ENCODE peak calls at places on chromosomes 13 and 19, in nine cellular contexts. One of them, this sample, is unnamed.

GRCh38 chr13:25963681-25964080 is 88.1 kb downstream of the SHISA2 start:
- DNase-seq in naive thymus-derived CD8-positive, alpha-beta T cell: no peak
- DNase-seq in NCI-H1417: no peak
- DNase-seq in fibroblast of lung: no peak
- DNase-seq in EL: peak
- DNase-seq in MV-4-11: no peak
- DNase-seq in activated naive CD4-positive, alpha-beta T cell treated with anti-CD3 and anti-CD28 coated beads, Interleukin-2, amount 50 U/mL, for 16 hours: no peak
- DNase-seq in cerebellar nuclear complex: no peak
- DNase-seq in GM03348: no peak
- DNase-seq in this sample: peak

GRCh38 chr13:96011291-96011875 is 41.8 kb downstream of the UGGT2 start:
- DNase-seq in naive thymus-derived CD8-positive, alpha-beta T cell: no peak
- DNase-seq in NCI-H1417: no peak
- DNase-seq in fibroblast of lung: peak
- DNase-seq in EL: peak
- DNase-seq in MV-4-11: no peak
- DNase-seq in activated naive CD4-positive, alpha-beta T cell treated with anti-CD3 and anti-CD28 coated beads, Interleukin-2, amount 50 U/mL, for 16 hours: no peak
- DNase-seq in cerebellar nuclear complex: no peak
- DNase-seq in GM03348: peak
- DNase-seq in this sample: no peak

GRCh38 chr13:49772828-49773227 is 19.7 kb downstream of the KPNA3 start:
- DNase-seq in naive thymus-derived CD8-positive, alpha-beta T cell: no peak
- DNase-seq in NCI-H1417: no peak
- DNase-seq in fibroblast of lung: no peak
- DNase-seq in EL: no peak
- DNase-seq in MV-4-11: no peak
- DNase-seq in activated naive CD4-positive, alpha-beta T cell treated with anti-CD3 and anti-CD28 coated beads, Interleukin-2, amount 50 U/mL, for 16 hours: no peak
- DNase-seq in cerebellar nuclear complex: no peak
- DNase-seq in GM03348: no peak
- DNase-seq in this sample: no peak

GRCh38 chr19:40392894-40393517 is 3.0 kb upstream of the HIPK4 start:
- DNase-seq in naive thymus-derived CD8-positive, alpha-beta T cell: no peak
- DNase-seq in NCI-H1417: no peak
- DNase-seq in fibroblast of lung: no peak
- DNase-seq in EL: no peak
- DNase-seq in MV-4-11: no peak
- DNase-seq in activated naive CD4-positive, alpha-beta T cell treated with anti-CD3 and anti-CD28 coated beads, Interleukin-2, amount 50 U/mL, for 16 hours: no peak
- DNase-seq in cerebellar nuclear complex: no peak
- DNase-seq in GM03348: peak
- DNase-seq in this sample: peak

GRCh38 chr13:101397742-101398141 is 18.6 kb downstream of the NALCN start:
- DNase-seq in naive thymus-derived CD8-positive, alpha-beta T cell: no peak
- DNase-seq in NCI-H1417: no peak
- DNase-seq in fibroblast of lung: peak
- DNase-seq in EL: peak
- DNase-seq in MV-4-11: no peak
- DNase-seq in activated naive CD4-positive, alpha-beta T cell treated with anti-CD3 and anti-CD28 coated beads, Interleukin-2, amount 50 U/mL, for 16 hours: no peak
- DNase-seq in cerebellar nuclear complex: no peak
- DNase-seq in GM03348: peak
- DNase-seq in this sample: peak

GRCh38 chr19:17402982-17403855 is 2.2 kb downstream of the BST2 start:
- DNase-seq in naive thymus-derived CD8-positive, alpha-beta T cell: no peak
- DNase-seq in NCI-H1417: peak
- DNase-seq in fibroblast of lung: no peak
- DNase-seq in EL: peak
- DNase-seq in MV-4-11: no peak
- DNase-seq in activated naive CD4-positive, alpha-beta T cell treated with anti-CD3 and anti-CD28 coated beads, Interleukin-2, amount 50 U/mL, for 16 hours: peak
- DNase-seq in cerebellar nuclear complex: no peak
- DNase-seq in GM03348: peak
- DNase-seq in this sample: no peak

GRCh38 chr13:79782541-79783216 is 301.7 kb downstream of the NDFIP2 start:
- DNase-seq in naive thymus-derived CD8-positive, alpha-beta T cell: no peak
- DNase-seq in NCI-H1417: peak
- DNase-seq in fibroblast of lung: peak
- DNase-seq in EL: peak
- DNase-seq in MV-4-11: peak
- DNase-seq in activated naive CD4-positive, alpha-beta T cell treated with anti-CD3 and anti-CD28 coated beads, Interleukin-2, amount 50 U/mL, for 16 hours: no peak
- DNase-seq in cerebellar nuclear complex: no peak
- DNase-seq in GM03348: no peak
- DNase-seq in this sample: no peak

GRCh38 chr19:18809149-18809978 is 18.3 kb upstream of the COMP start:
- DNase-seq in naive thymus-derived CD8-positive, alpha-beta T cell: no peak
- DNase-seq in NCI-H1417: no peak
- DNase-seq in fibroblast of lung: peak
- DNase-seq in EL: peak
- DNase-seq in MV-4-11: peak
- DNase-seq in activated naive CD4-positive, alpha-beta T cell treated with anti-CD3 and anti-CD28 coated beads, Interleukin-2, amount 50 U/mL, for 16 hours: no peak
- DNase-seq in cerebellar nuclear complex: no peak
- DNase-seq in GM03348: peak
- DNase-seq in this sample: peak

GRCh38 chr13:47463726-47464125 is 537.3 kb downstream of the SUCLA2 start:
- DNase-seq in naive thymus-derived CD8-positive, alpha-beta T cell: no peak
- DNase-seq in NCI-H1417: no peak
- DNase-seq in fibroblast of lung: peak
- DNase-seq in EL: peak
- DNase-seq in MV-4-11: peak
- DNase-seq in activated naive CD4-positive, alpha-beta T cell treated with anti-CD3 and anti-CD28 coated beads, Interleukin-2, amount 50 U/mL, for 16 hours: no peak
- DNase-seq in cerebellar nuclear complex: no peak
- DNase-seq in GM03348: no peak
- DNase-seq in this sample: no peak

GRCh38 chr13:24068472-24068871 is 92.0 kb upstream of the SPATA13 start:
- DNase-seq in naive thymus-derived CD8-positive, alpha-beta T cell: no peak
- DNase-seq in NCI-H1417: no peak
- DNase-seq in fibroblast of lung: no peak
- DNase-seq in EL: peak
- DNase-seq in MV-4-11: no peak
- DNase-seq in activated naive CD4-positive, alpha-beta T cell treated with anti-CD3 and anti-CD28 coated beads, Interleukin-2, amount 50 U/mL, for 16 hours: no peak
- DNase-seq in cerebellar nuclear complex: no peak
- DNase-seq in GM03348: no peak
- DNase-seq in this sample: no peak

GRCh38 chr19:8304841-8305621 is 3.1 kb downstream of the CD320 start:
- DNase-seq in naive thymus-derived CD8-positive, alpha-beta T cell: no peak
- DNase-seq in NCI-H1417: no peak
- DNase-seq in fibroblast of lung: no peak
- DNase-seq in EL: no peak
- DNase-seq in MV-4-11: no peak
- DNase-seq in activated naive CD4-positive, alpha-beta T cell treated with anti-CD3 and anti-CD28 coated beads, Interleukin-2, amount 50 U/mL, for 16 hours: peak
- DNase-seq in cerebellar nuclear complex: no peak
- DNase-seq in GM03348: no peak
- DNase-seq in this sample: no peak

GRCh38 chr13:46179576-46180368 is 2.2 kb downstream of the LCP1 start:
- DNase-seq in naive thymus-derived CD8-positive, alpha-beta T cell: peak
- DNase-seq in NCI-H1417: no peak
- DNase-seq in fibroblast of lung: no peak
- DNase-seq in EL: no peak
- DNase-seq in MV-4-11: peak
- DNase-seq in activated naive CD4-positive, alpha-beta T cell treated with anti-CD3 and anti-CD28 coated beads, Interleukin-2, amount 50 U/mL, for 16 hours: peak
- DNase-seq in cerebellar nuclear complex: no peak
- DNase-seq in GM03348: no peak
- DNase-seq in this sample: no peak

GRCh38 chr19:1268392-1269064 is 604 bp upstream of the CIRBP start:
- DNase-seq in naive thymus-derived CD8-positive, alpha-beta T cell: no peak
- DNase-seq in NCI-H1417: no peak
- DNase-seq in fibroblast of lung: no peak
- DNase-seq in EL: no peak
- DNase-seq in MV-4-11: peak
- DNase-seq in activated naive CD4-positive, alpha-beta T cell treated with anti-CD3 and anti-CD28 coated beads, Interleukin-2, amount 50 U/mL, for 16 hours: no peak
- DNase-seq in cerebellar nuclear complex: no peak
- DNase-seq in GM03348: no peak
- DNase-seq in this sample: no peak

GRCh38 chr13:30868806-30869470 is 37.1 kb upstream of the MEDAG start:
- DNase-seq in naive thymus-derived CD8-positive, alpha-beta T cell: no peak
- DNase-seq in NCI-H1417: no peak
- DNase-seq in fibroblast of lung: peak
- DNase-seq in EL: peak
- DNase-seq in MV-4-11: no peak
- DNase-seq in activated naive CD4-positive, alpha-beta T cell treated with anti-CD3 and anti-CD28 coated beads, Interleukin-2, amount 50 U/mL, for 16 hours: no peak
- DNase-seq in cerebellar nuclear complex: no peak
- DNase-seq in GM03348: no peak
- DNase-seq in this sample: no peak

GRCh38 chr19:4930664-4931063 is 21.4 kb downstream of the UHRF1 start:
- DNase-seq in naive thymus-derived CD8-positive, alpha-beta T cell: no peak
- DNase-seq in NCI-H1417: no peak
- DNase-seq in fibroblast of lung: peak
- DNase-seq in EL: no peak
- DNase-seq in MV-4-11: no peak
- DNase-seq in activated naive CD4-positive, alpha-beta T cell treated with anti-CD3 and anti-CD28 coated beads, Interleukin-2, amount 50 U/mL, for 16 hours: no peak
- DNase-seq in cerebellar nuclear complex: no peak
- DNase-seq in GM03348: no peak
- DNase-seq in this sample: no peak

GRCh38 chr13:44004881-44005280 is 125.2 kb downstream of the LACC1 start:
- DNase-seq in naive thymus-derived CD8-positive, alpha-beta T cell: no peak
- DNase-seq in NCI-H1417: no peak
- DNase-seq in fibroblast of lung: peak
- DNase-seq in EL: peak
- DNase-seq in MV-4-11: no peak
- DNase-seq in activated naive CD4-positive, alpha-beta T cell treated with anti-CD3 and anti-CD28 coated beads, Interleukin-2, amount 50 U/mL, for 16 hours: no peak
- DNase-seq in cerebellar nuclear complex: no peak
- DNase-seq in GM03348: peak
- DNase-seq in this sample: peak

GRCh38 chr13:112959206-112959605 is 9.8 kb upstream of the MCF2L start:
- DNase-seq in naive thymus-derived CD8-positive, alpha-beta T cell: no peak
- DNase-seq in NCI-H1417: no peak
- DNase-seq in fibroblast of lung: no peak
- DNase-seq in EL: no peak
- DNase-seq in MV-4-11: no peak
- DNase-seq in activated naive CD4-positive, alpha-beta T cell treated with anti-CD3 and anti-CD28 coated beads, Interleukin-2, amount 50 U/mL, for 16 hours: no peak
- DNase-seq in cerebellar nuclear complex: no peak
- DNase-seq in GM03348: no peak
- DNase-seq in this sample: no peak

GRCh38 chr19:3608750-3609322 is 2.2 kb upstream of the TBXA2R start:
- DNase-seq in naive thymus-derived CD8-positive, alpha-beta T cell: no peak
- DNase-seq in NCI-H1417: no peak
- DNase-seq in fibroblast of lung: no peak
- DNase-seq in EL: no peak
- DNase-seq in MV-4-11: peak
- DNase-seq in activated naive CD4-positive, alpha-beta T cell treated with anti-CD3 and anti-CD28 coated beads, Interleukin-2, amount 50 U/mL, for 16 hours: peak
- DNase-seq in cerebellar nuclear complex: no peak
- DNase-seq in GM03348: no peak
- DNase-seq in this sample: no peak

GRCh38 chr13:45564108-45564507 is 51.4 kb downstream of the ERICH6B start:
- DNase-seq in naive thymus-derived CD8-positive, alpha-beta T cell: no peak
- DNase-seq in NCI-H1417: no peak
- DNase-seq in fibroblast of lung: peak
- DNase-seq in EL: peak
- DNase-seq in MV-4-11: peak
- DNase-seq in activated naive CD4-positive, alpha-beta T cell treated with anti-CD3 and anti-CD28 coated beads, Interleukin-2, amount 50 U/mL, for 16 hours: no peak
- DNase-seq in cerebellar nuclear complex: no peak
- DNase-seq in GM03348: peak
- DNase-seq in this sample: peak

GRCh38 chr19:5261151-5261890 is 79.3 kb downstream of the PTPRS start:
- DNase-seq in naive thymus-derived CD8-positive, alpha-beta T cell: no peak
- DNase-seq in NCI-H1417: no peak
- DNase-seq in fibroblast of lung: no peak
- DNase-seq in EL: no peak
- DNase-seq in MV-4-11: no peak
- DNase-seq in activated naive CD4-positive, alpha-beta T cell treated with anti-CD3 and anti-CD28 coated beads, Interleukin-2, amount 50 U/mL, for 16 hours: no peak
- DNase-seq in cerebellar nuclear complex: no peak
- DNase-seq in GM03348: no peak
- DNase-seq in this sample: peak

GRCh38 chr19:19656451-19657396 is 6.8 kb downstream of the ATP13A1 start:
- DNase-seq in naive thymus-derived CD8-positive, alpha-beta T cell: no peak
- DNase-seq in NCI-H1417: no peak
- DNase-seq in fibroblast of lung: no peak
- DNase-seq in EL: no peak
- DNase-seq in MV-4-11: no peak
- DNase-seq in activated naive CD4-positive, alpha-beta T cell treated with anti-CD3 and anti-CD28 coated beads, Interleukin-2, amount 50 U/mL, for 16 hours: no peak
- DNase-seq in cerebellar nuclear complex: no peak
- DNase-seq in GM03348: peak
- DNase-seq in this sample: no peak

GRCh38 chr13:112781881-112782361 is 92.1 kb downstream of the ATP11A start:
- DNase-seq in naive thymus-derived CD8-positive, alpha-beta T cell: no peak
- DNase-seq in NCI-H1417: no peak
- DNase-seq in fibroblast of lung: peak
- DNase-seq in EL: no peak
- DNase-seq in MV-4-11: no peak
- DNase-seq in activated naive CD4-positive, alpha-beta T cell treated with anti-CD3 and anti-CD28 coated beads, Interleukin-2, amount 50 U/mL, for 16 hours: no peak
- DNase-seq in cerebellar nuclear complex: no peak
- DNase-seq in GM03348: no peak
- DNase-seq in this sample: no peak

GRCh38 chr19:41641879-41642485 is 15.1 kb upstream of the CEACAM4 start:
- DNase-seq in naive thymus-derived CD8-positive, alpha-beta T cell: peak
- DNase-seq in NCI-H1417: peak
- DNase-seq in fibroblast of lung: peak
- DNase-seq in EL: peak
- DNase-seq in MV-4-11: peak
- DNase-seq in activated naive CD4-positive, alpha-beta T cell treated with anti-CD3 and anti-CD28 coated beads, Interleukin-2, amount 50 U/mL, for 16 hours: peak
- DNase-seq in cerebellar nuclear complex: no peak
- DNase-seq in GM03348: peak
- DNase-seq in this sample: peak

GRCh38 chr19:43798026-43798545 is 4.2 kb downstream of the LYPD5 start:
- DNase-seq in naive thymus-derived CD8-positive, alpha-beta T cell: no peak
- DNase-seq in NCI-H1417: no peak
- DNase-seq in fibroblast of lung: no peak
- DNase-seq in EL: no peak
- DNase-seq in MV-4-11: no peak
- DNase-seq in activated naive CD4-positive, alpha-beta T cell treated with anti-CD3 and anti-CD28 coated beads, Interleukin-2, amount 50 U/mL, for 16 hours: no peak
- DNase-seq in cerebellar nuclear complex: no peak
- DNase-seq in GM03348: no peak
- DNase-seq in this sample: no peak

GRCh38 chr13:77459616-77460015 is 75.9 kb upstream of the SCEL start:
- DNase-seq in naive thymus-derived CD8-positive, alpha-beta T cell: no peak
- DNase-seq in NCI-H1417: no peak
- DNase-seq in fibroblast of lung: no peak
- DNase-seq in EL: no peak
- DNase-seq in MV-4-11: no peak
- DNase-seq in activated naive CD4-positive, alpha-beta T cell treated with anti-CD3 and anti-CD28 coated beads, Interleukin-2, amount 50 U/mL, for 16 hours: no peak
- DNase-seq in cerebellar nuclear complex: no peak
- DNase-seq in GM03348: no peak
- DNase-seq in this sample: peak

GRCh38 chr13:32425158-32425557 is 2.8 kb downstream of the N4BP2L1 start:
- DNase-seq in naive thymus-derived CD8-positive, alpha-beta T cell: no peak
- DNase-seq in NCI-H1417: no peak
- DNase-seq in fibroblast of lung: no peak
- DNase-seq in EL: no peak
- DNase-seq in MV-4-11: no peak
- DNase-seq in activated naive CD4-positive, alpha-beta T cell treated with anti-CD3 and anti-CD28 coated beads, Interleukin-2, amount 50 U/mL, for 16 hours: no peak
- DNase-seq in cerebellar nuclear complex: no peak
- DNase-seq in GM03348: no peak
- DNase-seq in this sample: no peak

GRCh38 chr13:29507356-29507755 is 88.1 kb downstream of the SLC7A1 start:
- DNase-seq in naive thymus-derived CD8-positive, alpha-beta T cell: no peak
- DNase-seq in NCI-H1417: peak
- DNase-seq in fibroblast of lung: no peak
- DNase-seq in EL: no peak
- DNase-seq in MV-4-11: no peak
- DNase-seq in activated naive CD4-positive, alpha-beta T cell treated with anti-CD3 and anti-CD28 coated beads, Interleukin-2, amount 50 U/mL, for 16 hours: no peak
- DNase-seq in cerebellar nuclear complex: no peak
- DNase-seq in GM03348: no peak
- DNase-seq in this sample: no peak

GRCh38 chr13:52177276-52177675 is 17.9 kb upstream of the NEK3 start:
- DNase-seq in naive thymus-derived CD8-positive, alpha-beta T cell: no peak
- DNase-seq in NCI-H1417: no peak
- DNase-seq in fibroblast of lung: no peak
- DNase-seq in EL: no peak
- DNase-seq in MV-4-11: no peak
- DNase-seq in activated naive CD4-positive, alpha-beta T cell treated with anti-CD3 and anti-CD28 coated beads, Interleukin-2, amount 50 U/mL, for 16 hours: no peak
- DNase-seq in cerebellar nuclear complex: no peak
- DNase-seq in GM03348: no peak
- DNase-seq in this sample: no peak